ENCODE peak calls at places on chromosome 11, in four cellular contexts. K, U, A and J are unnamed samples.

GRCh38 chr11:133361689-133361994 is 170.7 kb downstream of the OPCML start:
- DNase-seq in U (no peak), K (no peak), A (no peak), J (no peak)

GRCh38 chr11:131938321-131938751 is 567.9 kb downstream of the NTM start:
- DNase-seq in K (no peak), A (no peak), U (no peak), J (no peak)

GRCh38 chr11:108854366-108854765 is 189.5 kb downstream of the DDX10 start:
- DNase-seq in K (no peak), U (no peak), A (no peak), J (no peak)

GRCh38 chr11:92979176-92979575 is 9.7 kb downstream of the MTNR1B start:
- DNase-seq in A (no peak), K (no peak), U (no peak), J (no peak)

GRCh38 chr11:97754976-97755375 is 1265.8 kb upstream of the CNTN5 start:
- DNase-seq in K (no peak), A (no peak), U (no peak), J (no peak)

GRCh38 chr11:59030037-59030436 is 56.1 kb upstream of the GLYATL1B start:
- DNase-seq in K (no peak), U (no peak), A (no peak), J (no peak)

GRCh38 chr11:7559404-7560283 is 45.8 kb downstream of the PPFIBP2 start:
- DNase-seq in K (no peak), A (no peak), U (no peak), J (no peak)

GRCh38 chr11:117816151-117816741 is 8.3 kb downstream of the FXYD2 start:
- DNase-seq in U (peak; percentile 63), K (no peak), A (no peak), J (no peak)

GRCh38 chr11:7613394-7613720 is 59.9 kb downstream of the CYB5R2 start:
- DNase-seq in K (no peak), A (no peak), U (no peak), J (no peak)

GRCh38 chr11:2886191-2886894 is 768 bp upstream of the CDKN1C start:
- DNase-seq in K (no peak), U (no peak), A (no peak), J (peak; percentile 37)

GRCh38 chr11:45143494-45143893 is 2.9 kb upstream of the PRDM11 start:
- DNase-seq in K (no peak), U (no peak), A (no peak), J (no peak)

GRCh38 chr11:45180888-45181594 is 34.6 kb downstream of the PRDM11 start:
- DNase-seq in K (peak; percentile 30), A (peak; percentile 38), U (peak; percentile 66), J (peak; percentile 40)

GRCh38 chr11:58968251-58968711 is 29.0 kb downstream of the GLYATL1 start:
- DNase-seq in U (peak; percentile 23), A (no peak), K (no peak), J (no peak)

GRCh38 chr11:84243629-84244263 is 957.6 kb upstream of the CCDC90B start:
- DNase-seq in K (no peak), A (no peak), U (no peak), J (no peak)

GRCh38 chr11:114279778-114280532 is 16.2 kb upstream of the NNMT start:
- DNase-seq in K (no peak), A (no peak), U (no peak), J (no peak)

GRCh38 chr11:61727401-61727811 is 25.0 kb upstream of the MYRF start:
- DNase-seq in A (no peak), K (no peak), U (no peak), J (no peak)

GRCh38 chr11:61728940-61729219 is 23.6 kb upstream of the MYRF start:
- DNase-seq in U (no peak), A (no peak), K (no peak), J (no peak)

GRCh38 chr11:61730222-61730994 is 22.0 kb upstream of the MYRF start:
- DNase-seq in U (no peak), A (no peak), K (no peak), J (no peak)

GRCh38 chr11:61726775-61727174 is 25.7 kb upstream of the MYRF start:
- DNase-seq in U (no peak), A (no peak), K (no peak), J (no peak)

GRCh38 chr11:61728066-61728939 is 24.1 kb upstream of the MYRF start:
- DNase-seq in K (no peak), U (no peak), A (no peak), J (no peak)
- TF ChIP-seq CTCF in K (no peak), U (no peak), A (no peak), J (no peak)

DNA sequence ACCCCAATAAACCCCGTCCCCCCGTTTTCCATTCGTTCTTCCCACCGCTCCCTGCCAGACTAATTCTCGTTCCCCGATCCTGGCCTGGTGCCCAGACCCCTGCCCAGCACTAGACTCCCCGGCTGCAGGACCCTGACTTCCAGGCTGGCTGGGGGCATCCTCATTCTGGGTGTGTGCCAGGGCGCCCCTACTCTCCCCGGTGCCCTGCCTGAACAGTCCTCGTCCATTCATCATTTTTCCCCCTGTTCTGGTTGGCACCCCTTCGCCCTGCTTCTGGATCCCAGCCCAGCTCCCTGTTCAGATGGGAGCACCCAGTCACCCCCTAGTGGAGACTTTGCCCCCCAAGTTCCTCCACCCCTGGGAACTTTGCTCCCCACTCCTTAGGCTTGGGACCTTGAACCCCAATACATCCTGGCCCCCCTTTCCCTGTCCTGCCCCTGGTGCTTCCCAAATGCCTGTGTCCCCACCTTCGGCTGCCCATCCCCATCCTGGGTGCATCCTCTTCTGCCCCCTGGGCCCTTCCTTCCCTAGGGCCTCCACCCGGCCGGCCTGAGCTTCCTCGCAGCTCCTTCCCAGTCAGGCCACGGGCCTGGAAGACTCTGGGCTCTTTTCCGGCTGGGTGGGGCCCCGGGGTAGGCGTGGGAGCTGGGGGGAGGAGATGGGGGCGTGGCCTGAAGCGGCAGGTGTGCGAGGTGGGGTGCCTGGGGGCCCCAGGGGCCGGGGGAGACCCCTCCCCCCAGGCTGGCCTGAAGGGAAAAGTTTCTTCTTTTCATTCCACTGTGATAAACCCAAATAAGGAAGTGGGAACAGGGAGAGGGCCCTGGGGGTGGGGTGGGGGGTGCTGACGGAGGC is 882 bp downstream of the PLCB3 start:
- DNase-seq in U (peak; percentile 47), A (no peak), K (no peak), J (no peak)
- TF ChIP-seq CTCF in U (no peak), A (peak; percentile 3), K (peak; percentile 14), J (no peak)

DNA sequence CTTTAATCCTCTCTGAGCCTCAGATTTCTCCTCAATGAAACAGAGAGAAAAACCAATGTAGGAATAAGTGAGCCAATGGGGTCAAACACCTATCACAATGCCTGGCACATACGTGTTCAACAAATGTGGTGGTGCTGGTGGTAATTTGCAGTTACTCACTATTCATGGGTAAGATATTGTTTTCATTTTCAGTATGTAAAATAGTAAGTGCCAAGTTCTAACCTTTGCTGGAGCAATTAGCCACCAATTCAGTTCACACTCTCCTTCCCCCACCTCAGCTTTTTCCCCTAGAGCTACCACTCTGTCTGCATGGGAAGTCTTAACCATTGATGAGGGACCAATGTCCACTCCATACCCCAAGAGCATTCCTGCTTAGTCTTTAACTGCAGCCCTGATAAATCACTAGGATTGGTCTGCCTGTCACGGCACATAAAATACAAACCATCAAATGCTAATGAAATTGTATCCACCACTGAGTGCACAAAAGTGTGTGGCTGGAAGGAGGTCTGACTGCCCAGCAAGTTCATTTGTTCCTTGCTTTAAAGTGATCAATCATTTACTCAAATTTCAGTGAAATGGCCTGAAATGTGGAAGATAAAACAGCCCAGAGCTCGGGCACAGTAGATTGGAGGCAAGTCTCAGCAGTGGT is 187.4 kb upstream of the API5 start:
- DNase-seq in A (no peak), K (no peak), U (no peak), J (no peak)
- TF ChIP-seq CTCF in A (no peak), K (no peak), U (no peak), J (no peak)

GRCh38 chr11:61927501-61927900 is 10.1 kb upstream of the RAB3IL1 start:
- DNase-seq in U (no peak), K (no peak), A (no peak), J (no peak)
- TF ChIP-seq CTCF in U (no peak), K (no peak), A (no peak), J (no peak)

DNA sequence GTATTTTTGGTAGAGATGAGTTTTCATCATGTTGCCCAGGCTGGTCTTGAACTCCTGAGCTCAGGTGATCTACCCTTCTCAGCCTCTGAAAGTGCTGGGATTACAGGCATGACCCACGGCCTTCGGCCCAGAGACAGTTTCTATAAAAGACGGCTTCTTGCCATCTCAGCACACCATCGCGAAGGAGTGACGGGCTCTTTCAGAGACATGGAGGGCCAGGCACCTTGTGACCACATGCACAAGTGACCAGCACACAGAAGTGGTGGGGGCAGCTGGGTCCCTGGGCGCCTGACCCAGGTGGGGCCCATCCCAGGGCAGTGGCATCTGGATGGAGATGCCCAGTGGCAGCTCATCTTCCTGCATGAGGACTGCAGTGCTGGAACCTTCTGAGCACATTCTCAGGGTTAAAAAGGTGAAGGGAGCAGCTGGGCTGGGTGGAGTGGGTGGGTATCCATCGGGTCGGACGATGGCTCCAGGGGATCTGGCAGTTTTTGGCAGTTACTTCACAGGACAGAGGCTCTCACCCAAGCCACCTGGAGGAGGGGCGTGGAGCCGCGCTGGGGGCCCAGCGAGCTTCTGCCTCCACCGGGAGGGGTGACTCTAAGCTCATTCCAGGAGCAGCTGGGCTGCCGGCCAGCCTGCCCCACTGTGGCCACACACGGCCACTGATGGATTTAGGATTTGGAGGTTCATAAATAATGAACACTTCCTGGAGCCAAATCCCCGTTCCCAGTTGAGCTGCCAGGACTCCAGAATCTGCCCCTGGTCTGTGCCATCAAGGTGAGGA is 373.0 kb downstream of the CTTN start:
- DNase-seq in U (peak; percentile 15), A (no peak), K (no peak), J (no peak)
- TF ChIP-seq CTCF in U (no peak), A (no peak), K (no peak), J (no peak)

GRCh38 chr11:34360056-34360455 is 2.2 kb upstream of the ABTB2 start:
- DNase-seq in K (no peak), A (no peak), U (no peak), J (no peak)

GRCh38 chr11:34358666-34359547 is 1.1 kb upstream of the ABTB2 start:
- DNase-seq in A (peak; percentile 78), U (peak; percentile 76), K (peak; percentile 94), J (peak; percentile 65)

GRCh38 chr11:34358258-34358665 is 452 bp upstream of the ABTB2 start:
- DNase-seq in A (no peak), U (peak; percentile 56), K (peak; percentile 33), J (no peak)

GRCh38 chr11:34357646-34358257 is at the start of gene ABTB2:
- DNase-seq in K (peak; percentile 99), A (peak; percentile 97), U (peak; percentile 98), J (peak; percentile 97)

DNA sequence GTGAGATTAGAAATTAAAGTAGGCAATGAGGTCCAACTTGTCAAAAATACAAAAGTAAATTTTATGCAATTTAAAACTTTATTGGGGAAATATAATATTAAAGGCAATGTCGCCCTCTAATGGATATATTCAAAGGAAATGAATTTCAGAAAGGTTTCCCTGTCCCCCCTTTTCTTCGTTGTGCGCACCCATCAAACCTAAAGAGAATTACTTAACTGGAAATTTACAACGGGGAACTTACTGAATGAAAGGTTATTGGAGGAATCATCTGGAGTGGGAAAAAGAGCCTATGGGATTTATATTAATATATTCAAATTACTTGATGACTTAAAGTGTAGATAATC is 1.7 kb upstream of the ABTB2 start:
- DNase-seq in A (no peak), K (no peak), U (no peak), J (no peak)
- TF ChIP-seq CTCF in A (peak; percentile 55), K (peak; percentile 39), U (no peak), J (peak; percentile 68)

GRCh38 chr11:69912911-69913451 is 93.8 kb upstream of the FGF3 start:
- DNase-seq in A (no peak), K (no peak), U (no peak), J (no peak)
- TF ChIP-seq CTCF in A (no peak), K (peak; percentile 4), U (no peak), J (no peak)